ENCODE peak calls at places on chromosomes 7 and 10, in five cellular contexts. K, H, E, Q and I are unnamed samples.

GRCh38 chr7:19203686-19204085 is 58.5 kb upstream of the FERD3L start:
- DNase-seq in K (no peak), H (no peak), E (no peak), Q (no peak), I (no peak)

GRCh38 chr7:149003560-149004305 is 24.6 kb downstream of the PDIA4 start:
- DNase-seq in K (no peak), H (no peak), E (no peak), Q (no peak), I (no peak)

GRCh38 chr10:46026106-46026505 is 4.3 kb downstream of the NCOA4 start:
- DNase-seq in K (no peak), H (no peak), E (no peak), Q (no peak), I (no peak)

GRCh38 chr10:58856508-58857240 is 319.8 kb upstream of the PHYHIPL start:
- DNase-seq in K (no peak), H (peak), E (peak), Q (peak), I (no peak)

GRCh38 chr10:87818505-87819273 is 663 bp upstream of the ATAD1 start:
- DNase-seq in K (peak), H (peak), E (peak), Q (peak), I (peak)

GRCh38 chr10:108598831-108599230 is 1324.5 kb downstream of the XPNPEP1 start:
- DNase-seq in K (no peak), H (no peak), E (no peak), Q (no peak), I (no peak)

GRCh38 chr10:31820794-31821369 is 107.7 kb downstream of the ARHGAP12 start:
- DNase-seq in K (no peak), H (no peak), E (no peak), Q (no peak), I (no peak)

GRCh38 chr7:56219017-56219416 is 102.8 kb upstream of the NUPR2 start:
- DNase-seq in K (no peak), H (no peak), E (no peak), Q (no peak), I (no peak)

GRCh38 chr10:130807096-130807495 is 504.4 kb downstream of the TCERG1L start:
- DNase-seq in K (no peak), H (no peak), E (no peak), Q (no peak), I (no peak)

GRCh38 chr10:132817701-132818211 is 31.8 kb upstream of the NKX6-2 start:
- DNase-seq in K (no peak), H (no peak), E (no peak), Q (no peak), I (no peak)

GRCh38 chr7:121286742-121287699 is 41.8 kb upstream of the WNT16 start:
- DNase-seq in K (no peak), H (no peak), E (no peak), Q (no peak), I (no peak)

GRCh38 chr10:125134916-125135770 is 25.2 kb downstream of the CTBP2 start:
- DNase-seq in K (no peak), H (peak), E (no peak), Q (no peak), I (no peak)

GRCh38 chr10:70374775-70375614 is 7.4 kb downstream of the LRRC20 start:
- DNase-seq in K (no peak), H (no peak), E (no peak), Q (no peak), I (no peak)

GRCh38 chr10:125152646-125153368 is 7.6 kb downstream of the CTBP2 start:
- DNase-seq in K (no peak), H (peak), E (peak), Q (peak), I (no peak)

GRCh38 chr10:31032515-31033132 is 959 bp upstream of the ZNF438 start:
- DNase-seq in K (no peak), H (no peak), E (no peak), Q (no peak), I (no peak)

DNA sequence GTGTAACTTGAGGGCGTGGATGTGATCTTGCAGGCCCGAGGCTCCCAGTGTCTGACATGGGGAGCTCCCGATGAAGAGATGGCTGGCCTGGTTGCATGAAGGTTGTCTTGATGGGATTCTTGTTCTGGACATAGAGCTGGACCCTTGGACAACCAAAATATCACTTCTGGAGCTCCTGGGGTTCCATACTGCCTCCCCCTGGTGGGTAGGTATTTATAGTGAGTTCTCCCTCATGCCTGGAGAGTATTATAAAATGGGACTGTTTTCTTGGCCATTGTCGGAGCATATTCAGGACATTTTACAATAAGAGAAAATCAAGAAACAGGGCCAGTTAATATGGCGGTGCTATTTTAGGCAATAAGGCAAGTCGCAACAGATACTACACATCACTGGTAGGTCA is 32.6 kb upstream of the GIMAP8 start:
- DNase-seq in K (no peak), H (no peak), E (no peak), Q (no peak), I (no peak)
- TF ChIP-seq CTCF in K (peak), H (no peak), E (no peak), Q (no peak), I (no peak)

GRCh38 chr10:78944658-78945333 is 124.0 kb upstream of the ZMIZ1 start:
- DNase-seq in K (no peak), H (no peak), E (no peak), Q (peak), I (no peak)
- TF ChIP-seq CTCF in K (no peak), H (no peak), E (no peak), Q (no peak), I (no peak)

GRCh38 chr7:92448185-92448747 is 984 bp downstream of the GATAD1 start:
- DNase-seq in K (peak), H (peak), E (peak), Q (peak), I (peak)
- TF ChIP-seq CTCF in K (peak), H (no peak), E (peak), Q (peak), I (peak)

DNA sequence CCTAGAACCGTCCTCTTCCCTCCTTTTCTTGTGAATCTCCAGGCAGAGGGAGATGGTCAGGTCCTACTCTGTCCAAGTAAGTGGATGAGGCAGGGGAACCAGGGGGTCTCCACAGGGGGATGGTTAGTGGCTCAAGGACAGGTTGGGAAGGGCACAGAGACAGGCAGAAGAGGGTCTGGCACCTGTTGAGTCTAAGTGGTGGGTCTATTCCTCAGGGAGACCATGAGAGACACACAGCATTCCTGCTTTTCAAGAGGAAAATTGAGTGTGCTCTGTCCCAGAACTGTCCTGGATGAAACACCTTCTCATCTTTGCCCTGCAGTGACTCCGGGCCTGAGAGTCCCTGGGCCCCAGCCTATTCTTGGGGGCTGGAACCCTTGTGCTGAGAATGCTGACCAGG is 184.8 kb upstream of the GALNT17 start:
- DNase-seq in K (no peak), H (no peak), E (no peak), Q (no peak), I (no peak)
- TF ChIP-seq CTCF in K (no peak), H (no peak), E (no peak), Q (no peak), I (no peak)

DNA sequence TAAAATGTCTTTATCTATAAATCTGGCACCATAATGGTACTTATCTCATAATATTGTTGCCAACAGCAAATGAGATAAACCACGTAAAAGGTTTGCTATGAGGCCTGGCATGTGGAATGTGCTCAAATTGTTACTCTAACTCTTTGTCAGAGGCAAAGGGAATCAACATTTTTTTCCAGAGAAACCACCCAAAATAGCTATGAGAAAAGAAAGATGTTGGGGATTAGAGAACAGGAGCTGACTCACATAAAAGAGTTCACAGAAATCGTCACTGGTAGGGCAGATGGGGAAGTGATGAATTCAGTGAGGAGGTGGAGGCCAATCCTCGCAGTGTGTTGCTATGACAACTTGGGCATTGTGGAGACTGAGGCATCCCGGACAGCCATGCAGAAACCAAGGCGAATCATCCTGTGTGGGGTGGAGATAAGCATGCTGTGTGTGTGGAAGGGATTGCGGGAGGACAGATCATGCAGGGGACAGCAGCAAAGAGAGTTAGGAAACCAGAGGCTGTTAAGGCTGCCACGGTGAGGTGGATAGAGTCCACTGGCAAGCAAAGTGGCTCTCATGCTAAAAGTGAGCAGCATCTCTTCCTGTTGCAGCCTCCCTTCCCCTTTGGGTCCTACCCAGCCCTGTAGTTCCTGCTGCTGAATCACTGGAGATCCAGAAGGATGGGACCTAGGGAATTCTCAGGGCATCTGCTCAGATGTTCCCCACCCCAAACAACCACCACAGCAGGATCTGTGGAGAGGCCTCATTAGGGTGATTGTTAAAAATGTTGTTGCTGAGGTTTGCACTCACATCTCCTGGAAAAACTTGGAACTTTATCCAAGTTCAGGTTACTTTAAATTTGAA is 103.9 kb downstream of the CUBN start:
- DNase-seq in K (peak), H (no peak), E (peak), Q (peak), I (no peak)
- TF ChIP-seq CTCF in K (no peak), H (no peak), E (no peak), Q (no peak), I (no peak)

GRCh38 chr10:43437141-43437860 is 390 bp downstream of the ZNF487 start:
- DNase-seq in K (no peak), H (no peak), E (no peak), Q (no peak), I (no peak)

GRCh38 chr10:43440782-43441134 is 3.8 kb downstream of the ZNF487 start:
- DNase-seq in K (no peak), H (no peak), E (no peak), Q (no peak), I (no peak)

DNA sequence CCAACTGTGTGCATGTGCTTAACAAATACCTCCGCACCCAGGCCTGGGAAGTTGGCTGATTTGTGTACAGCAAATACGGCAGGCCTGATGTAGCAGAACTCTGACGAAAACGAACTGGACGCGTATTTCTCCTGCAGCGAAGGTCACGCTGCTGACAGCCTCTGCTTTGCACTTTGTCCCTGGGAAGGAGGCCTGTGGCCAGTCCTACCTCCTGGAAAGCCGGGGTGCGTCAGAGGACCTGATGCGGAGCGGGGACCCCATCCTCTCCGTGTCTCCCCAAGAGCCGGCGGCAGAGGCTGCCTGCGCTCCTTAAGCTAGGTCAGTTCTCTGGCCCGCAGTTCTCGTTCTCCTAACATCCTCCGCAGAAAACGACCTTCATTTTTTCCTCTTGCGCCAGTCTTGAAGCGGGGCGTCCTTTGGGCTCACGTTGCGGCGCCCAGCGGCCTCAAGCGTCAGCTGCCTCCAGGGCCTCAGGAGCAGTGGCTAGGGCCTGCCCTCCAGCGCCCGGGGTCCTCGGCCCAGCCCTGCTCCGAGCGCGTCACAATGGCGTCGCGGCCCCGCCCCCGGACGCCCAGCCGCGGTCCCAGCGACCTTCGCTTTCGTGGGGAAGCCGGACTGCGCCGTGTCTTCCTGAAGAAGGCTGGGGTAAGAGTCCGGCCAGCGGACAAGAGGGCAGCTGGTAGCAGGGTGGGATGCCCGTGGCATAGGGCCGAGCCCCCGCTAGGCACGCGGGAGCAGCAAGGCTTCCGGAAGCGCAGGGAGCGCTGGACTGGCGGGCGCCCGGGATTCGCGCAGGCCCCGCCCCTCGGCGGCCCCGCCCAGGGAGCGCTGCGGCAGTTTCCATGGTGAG is at the start of gene ZNF487:
- DNase-seq in K (peak), H (peak), E (peak), Q (peak), I (peak)
- TF ChIP-seq CTCF in K (no peak), H (no peak), E (peak), Q (peak), I (peak)

GRCh38 chr7:128389085-128389814 is 20.5 kb downstream of the IMPDH1 start:
- DNase-seq in K (no peak), H (no peak), E (peak), Q (no peak), I (no peak)
- TF ChIP-seq CTCF in K (no peak), H (no peak), E (no peak), Q (no peak), I (no peak)